ENCODE peak calls at places on chromosomes 3 and 15, in nine cellular contexts. One of them, this sample, is unnamed.

GRCh38 chr3:71710906-71711494 is 14.2 kb downstream of the EIF4E3 start:
- DNase-seq in NK-92 treated with Interleukin-12 subunit alpha and Interleukin-12 subunit beta, amount 100 ng/mL, for 24 hours: no peak
- DNase-seq in astrocyte of the cerebellum: peak
- DNase-seq in stimulated activated CD8-positive, alpha-beta memory T cell treated with anti-CD3 and anti-CD28 coated beads, Interleukin-12 subunit alpha, Interleukin-12 subunit beta, amount 100 ng/mL, for 4 hours: no peak
- DNase-seq in choroid plexus epithelial cell: peak
- DNase-seq in A549: peak
- DNase-seq in T47D: peak
- DNase-seq in lung: no peak
- DNase-seq in AG04450: no peak
- DNase-seq in this sample: no peak

GRCh38 chr3:159771865-159772611 is 216.6 kb upstream of the IL12A start:
- DNase-seq in NK-92 treated with Interleukin-12 subunit alpha and Interleukin-12 subunit beta, amount 100 ng/mL, for 24 hours: no peak
- DNase-seq in astrocyte of the cerebellum: no peak
- DNase-seq in stimulated activated CD8-positive, alpha-beta memory T cell treated with anti-CD3 and anti-CD28 coated beads, Interleukin-12 subunit alpha, Interleukin-12 subunit beta, amount 100 ng/mL, for 4 hours: no peak
- DNase-seq in choroid plexus epithelial cell: no peak
- DNase-seq in A549: no peak
- DNase-seq in T47D: no peak
- DNase-seq in lung: no peak
- DNase-seq in AG04450: no peak
- DNase-seq in this sample: no peak

GRCh38 chr15:99508807-99509311 is 56.9 kb upstream of the MEF2A start:
- DNase-seq in NK-92 treated with Interleukin-12 subunit alpha and Interleukin-12 subunit beta, amount 100 ng/mL, for 24 hours: no peak
- DNase-seq in astrocyte of the cerebellum: no peak
- DNase-seq in stimulated activated CD8-positive, alpha-beta memory T cell treated with anti-CD3 and anti-CD28 coated beads, Interleukin-12 subunit alpha, Interleukin-12 subunit beta, amount 100 ng/mL, for 4 hours: no peak
- DNase-seq in choroid plexus epithelial cell: no peak
- DNase-seq in A549: no peak
- DNase-seq in T47D: no peak
- DNase-seq in lung: no peak
- DNase-seq in AG04450: no peak
- DNase-seq in this sample: no peak

GRCh38 chr3:178381555-178381954 is 154.7 kb upstream of the KCNMB2 start:
- DNase-seq in NK-92 treated with Interleukin-12 subunit alpha and Interleukin-12 subunit beta, amount 100 ng/mL, for 24 hours: no peak
- DNase-seq in astrocyte of the cerebellum: no peak
- DNase-seq in stimulated activated CD8-positive, alpha-beta memory T cell treated with anti-CD3 and anti-CD28 coated beads, Interleukin-12 subunit alpha, Interleukin-12 subunit beta, amount 100 ng/mL, for 4 hours: no peak
- DNase-seq in choroid plexus epithelial cell: peak
- DNase-seq in A549: no peak
- DNase-seq in T47D: no peak
- DNase-seq in lung: no peak
- DNase-seq in AG04450: no peak
- DNase-seq in this sample: no peak

GRCh38 chr3:75171632-75172230 is 492.4 kb upstream of the FRG2C start:
- DNase-seq in NK-92 treated with Interleukin-12 subunit alpha and Interleukin-12 subunit beta, amount 100 ng/mL, for 24 hours: no peak
- DNase-seq in astrocyte of the cerebellum: no peak
- DNase-seq in stimulated activated CD8-positive, alpha-beta memory T cell treated with anti-CD3 and anti-CD28 coated beads, Interleukin-12 subunit alpha, Interleukin-12 subunit beta, amount 100 ng/mL, for 4 hours: no peak
- DNase-seq in choroid plexus epithelial cell: peak
- DNase-seq in A549: no peak
- DNase-seq in T47D: no peak
- DNase-seq in lung: no peak
- DNase-seq in AG04450: no peak
- DNase-seq in this sample: no peak

GRCh38 chr15:82571722-82572222 is 31.5 kb upstream of the RPS17 start:
- DNase-seq in NK-92 treated with Interleukin-12 subunit alpha and Interleukin-12 subunit beta, amount 100 ng/mL, for 24 hours: no peak
- DNase-seq in astrocyte of the cerebellum: peak
- DNase-seq in stimulated activated CD8-positive, alpha-beta memory T cell treated with anti-CD3 and anti-CD28 coated beads, Interleukin-12 subunit alpha, Interleukin-12 subunit beta, amount 100 ng/mL, for 4 hours: no peak
- DNase-seq in choroid plexus epithelial cell: peak
- DNase-seq in A549: no peak
- DNase-seq in T47D: no peak
- DNase-seq in lung: peak
- DNase-seq in AG04450: peak
- DNase-seq in this sample: peak

GRCh38 chr3:184373422-184373821 is 4.6 kb downstream of the THPO start:
- DNase-seq in NK-92 treated with Interleukin-12 subunit alpha and Interleukin-12 subunit beta, amount 100 ng/mL, for 24 hours: no peak
- DNase-seq in astrocyte of the cerebellum: no peak
- DNase-seq in stimulated activated CD8-positive, alpha-beta memory T cell treated with anti-CD3 and anti-CD28 coated beads, Interleukin-12 subunit alpha, Interleukin-12 subunit beta, amount 100 ng/mL, for 4 hours: no peak
- DNase-seq in choroid plexus epithelial cell: peak
- DNase-seq in A549: no peak
- DNase-seq in T47D: no peak
- DNase-seq in lung: no peak
- DNase-seq in AG04450: no peak
- DNase-seq in this sample: no peak

GRCh38 chr15:65020419-65020818 is 9.0 kb downstream of the MTFMT start:
- DNase-seq in NK-92 treated with Interleukin-12 subunit alpha and Interleukin-12 subunit beta, amount 100 ng/mL, for 24 hours: no peak
- DNase-seq in astrocyte of the cerebellum: no peak
- DNase-seq in stimulated activated CD8-positive, alpha-beta memory T cell treated with anti-CD3 and anti-CD28 coated beads, Interleukin-12 subunit alpha, Interleukin-12 subunit beta, amount 100 ng/mL, for 4 hours: no peak
- DNase-seq in choroid plexus epithelial cell: no peak
- DNase-seq in A549: peak
- DNase-seq in T47D: no peak
- DNase-seq in lung: no peak
- DNase-seq in AG04450: no peak
- DNase-seq in this sample: no peak

GRCh38 chr15:95843241-95843851 is 487.2 kb upstream of the NR2F2 start:
- DNase-seq in NK-92 treated with Interleukin-12 subunit alpha and Interleukin-12 subunit beta, amount 100 ng/mL, for 24 hours: no peak
- DNase-seq in astrocyte of the cerebellum: peak
- DNase-seq in stimulated activated CD8-positive, alpha-beta memory T cell treated with anti-CD3 and anti-CD28 coated beads, Interleukin-12 subunit alpha, Interleukin-12 subunit beta, amount 100 ng/mL, for 4 hours: no peak
- DNase-seq in choroid plexus epithelial cell: peak
- DNase-seq in A549: no peak
- DNase-seq in T47D: no peak
- DNase-seq in lung: no peak
- DNase-seq in AG04450: no peak
- DNase-seq in this sample: no peak

GRCh38 chr3:46942079-46942478 is 34.5 kb downstream of the CCDC12 start:
- DNase-seq in NK-92 treated with Interleukin-12 subunit alpha and Interleukin-12 subunit beta, amount 100 ng/mL, for 24 hours: no peak
- DNase-seq in astrocyte of the cerebellum: no peak
- DNase-seq in stimulated activated CD8-positive, alpha-beta memory T cell treated with anti-CD3 and anti-CD28 coated beads, Interleukin-12 subunit alpha, Interleukin-12 subunit beta, amount 100 ng/mL, for 4 hours: no peak
- DNase-seq in choroid plexus epithelial cell: no peak
- DNase-seq in A549: no peak
- DNase-seq in T47D: no peak
- DNase-seq in lung: no peak
- DNase-seq in AG04450: no peak
- DNase-seq in this sample: no peak

GRCh38 chr3:12946134-12946533 is 104.8 kb upstream of the RPL32 start:
- DNase-seq in NK-92 treated with Interleukin-12 subunit alpha and Interleukin-12 subunit beta, amount 100 ng/mL, for 24 hours: no peak
- DNase-seq in astrocyte of the cerebellum: no peak
- DNase-seq in stimulated activated CD8-positive, alpha-beta memory T cell treated with anti-CD3 and anti-CD28 coated beads, Interleukin-12 subunit alpha, Interleukin-12 subunit beta, amount 100 ng/mL, for 4 hours: no peak
- DNase-seq in choroid plexus epithelial cell: no peak
- DNase-seq in A549: no peak
- DNase-seq in T47D: no peak
- DNase-seq in lung: no peak
- DNase-seq in AG04450: no peak
- DNase-seq in this sample: no peak

GRCh38 chr3:129556890-129557736 is 14.1 kb downstream of the H1-8 start:
- DNase-seq in NK-92 treated with Interleukin-12 subunit alpha and Interleukin-12 subunit beta, amount 100 ng/mL, for 24 hours: no peak
- DNase-seq in astrocyte of the cerebellum: peak
- DNase-seq in stimulated activated CD8-positive, alpha-beta memory T cell treated with anti-CD3 and anti-CD28 coated beads, Interleukin-12 subunit alpha, Interleukin-12 subunit beta, amount 100 ng/mL, for 4 hours: no peak
- DNase-seq in choroid plexus epithelial cell: no peak
- DNase-seq in A549: no peak
- DNase-seq in T47D: no peak
- DNase-seq in lung: no peak
- DNase-seq in AG04450: no peak
- DNase-seq in this sample: no peak

GRCh38 chr15:47718474-47719440 is 1.5 kb downstream of the SEMA6D start:
- DNase-seq in NK-92 treated with Interleukin-12 subunit alpha and Interleukin-12 subunit beta, amount 100 ng/mL, for 24 hours: no peak
- DNase-seq in astrocyte of the cerebellum: no peak
- DNase-seq in stimulated activated CD8-positive, alpha-beta memory T cell treated with anti-CD3 and anti-CD28 coated beads, Interleukin-12 subunit alpha, Interleukin-12 subunit beta, amount 100 ng/mL, for 4 hours: no peak
- DNase-seq in choroid plexus epithelial cell: peak
- DNase-seq in A549: no peak
- DNase-seq in T47D: no peak
- DNase-seq in lung: no peak
- DNase-seq in AG04450: no peak
- DNase-seq in this sample: no peak

GRCh38 chr3:121295453-121295852 is 250.3 kb downstream of the POLQ start:
- DNase-seq in NK-92 treated with Interleukin-12 subunit alpha and Interleukin-12 subunit beta, amount 100 ng/mL, for 24 hours: no peak
- DNase-seq in astrocyte of the cerebellum: no peak
- DNase-seq in stimulated activated CD8-positive, alpha-beta memory T cell treated with anti-CD3 and anti-CD28 coated beads, Interleukin-12 subunit alpha, Interleukin-12 subunit beta, amount 100 ng/mL, for 4 hours: no peak
- DNase-seq in choroid plexus epithelial cell: peak
- DNase-seq in A549: no peak
- DNase-seq in T47D: no peak
- DNase-seq in lung: no peak
- DNase-seq in AG04450: no peak
- DNase-seq in this sample: no peak

GRCh38 chr15:100726426-100727190 is 124.2 kb downstream of the ASB7 start:
- DNase-seq in NK-92 treated with Interleukin-12 subunit alpha and Interleukin-12 subunit beta, amount 100 ng/mL, for 24 hours: no peak
- DNase-seq in astrocyte of the cerebellum: no peak
- DNase-seq in stimulated activated CD8-positive, alpha-beta memory T cell treated with anti-CD3 and anti-CD28 coated beads, Interleukin-12 subunit alpha, Interleukin-12 subunit beta, amount 100 ng/mL, for 4 hours: no peak
- DNase-seq in choroid plexus epithelial cell: no peak
- DNase-seq in A549: no peak
- DNase-seq in T47D: no peak
- DNase-seq in lung: peak
- DNase-seq in AG04450: no peak
- DNase-seq in this sample: no peak

GRCh38 chr15:62658498-62658897 is 384.0 kb upstream of the TPM1 start:
- DNase-seq in NK-92 treated with Interleukin-12 subunit alpha and Interleukin-12 subunit beta, amount 100 ng/mL, for 24 hours: no peak
- DNase-seq in astrocyte of the cerebellum: no peak
- DNase-seq in stimulated activated CD8-positive, alpha-beta memory T cell treated with anti-CD3 and anti-CD28 coated beads, Interleukin-12 subunit alpha, Interleukin-12 subunit beta, amount 100 ng/mL, for 4 hours: no peak
- DNase-seq in choroid plexus epithelial cell: peak
- DNase-seq in A549: no peak
- DNase-seq in T47D: no peak
- DNase-seq in lung: no peak
- DNase-seq in AG04450: no peak
- DNase-seq in this sample: no peak

GRCh38 chr3:96236499-96236898 is 577.9 kb upstream of the EPHA6 start:
- DNase-seq in NK-92 treated with Interleukin-12 subunit alpha and Interleukin-12 subunit beta, amount 100 ng/mL, for 24 hours: no peak
- DNase-seq in astrocyte of the cerebellum: no peak
- DNase-seq in stimulated activated CD8-positive, alpha-beta memory T cell treated with anti-CD3 and anti-CD28 coated beads, Interleukin-12 subunit alpha, Interleukin-12 subunit beta, amount 100 ng/mL, for 4 hours: no peak
- DNase-seq in choroid plexus epithelial cell: no peak
- DNase-seq in A549: no peak
- DNase-seq in T47D: no peak
- DNase-seq in lung: no peak
- DNase-seq in AG04450: no peak
- DNase-seq in this sample: peak

GRCh38 chr15:56608140-56608778 is 125.0 kb downstream of the ZNF280D start:
- DNase-seq in NK-92 treated with Interleukin-12 subunit alpha and Interleukin-12 subunit beta, amount 100 ng/mL, for 24 hours: no peak
- DNase-seq in astrocyte of the cerebellum: peak
- DNase-seq in stimulated activated CD8-positive, alpha-beta memory T cell treated with anti-CD3 and anti-CD28 coated beads, Interleukin-12 subunit alpha, Interleukin-12 subunit beta, amount 100 ng/mL, for 4 hours: no peak
- DNase-seq in choroid plexus epithelial cell: peak
- DNase-seq in A549: no peak
- DNase-seq in T47D: no peak
- DNase-seq in lung: no peak
- DNase-seq in AG04450: no peak
- DNase-seq in this sample: no peak

GRCh38 chr3:122947621-122948202 is 79.9 kb downstream of the SEMA5B start:
- DNase-seq in NK-92 treated with Interleukin-12 subunit alpha and Interleukin-12 subunit beta, amount 100 ng/mL, for 24 hours: no peak
- DNase-seq in astrocyte of the cerebellum: no peak
- DNase-seq in stimulated activated CD8-positive, alpha-beta memory T cell treated with anti-CD3 and anti-CD28 coated beads, Interleukin-12 subunit alpha, Interleukin-12 subunit beta, amount 100 ng/mL, for 4 hours: no peak
- DNase-seq in choroid plexus epithelial cell: peak
- DNase-seq in A549: peak
- DNase-seq in T47D: no peak
- DNase-seq in lung: no peak
- DNase-seq in AG04450: no peak
- DNase-seq in this sample: no peak

GRCh38 chr15:38038659-38039442 is 104.4 kb downstream of the TMCO5A start:
- DNase-seq in NK-92 treated with Interleukin-12 subunit alpha and Interleukin-12 subunit beta, amount 100 ng/mL, for 24 hours: no peak
- DNase-seq in astrocyte of the cerebellum: peak
- DNase-seq in stimulated activated CD8-positive, alpha-beta memory T cell treated with anti-CD3 and anti-CD28 coated beads, Interleukin-12 subunit alpha, Interleukin-12 subunit beta, amount 100 ng/mL, for 4 hours: no peak
- DNase-seq in choroid plexus epithelial cell: peak
- DNase-seq in A549: no peak
- DNase-seq in T47D: no peak
- DNase-seq in lung: no peak
- DNase-seq in AG04450: peak
- DNase-seq in this sample: no peak

GRCh38 chr3:16460886-16461285 is 52.6 kb downstream of the RFTN1 start:
- DNase-seq in NK-92 treated with Interleukin-12 subunit alpha and Interleukin-12 subunit beta, amount 100 ng/mL, for 24 hours: no peak
- DNase-seq in astrocyte of the cerebellum: no peak
- DNase-seq in stimulated activated CD8-positive, alpha-beta memory T cell treated with anti-CD3 and anti-CD28 coated beads, Interleukin-12 subunit alpha, Interleukin-12 subunit beta, amount 100 ng/mL, for 4 hours: no peak
- DNase-seq in choroid plexus epithelial cell: no peak
- DNase-seq in A549: no peak
- DNase-seq in T47D: no peak
- DNase-seq in lung: no peak
- DNase-seq in AG04450: no peak
- DNase-seq in this sample: no peak

GRCh38 chr3:182962162-182962561 is 18.2 kb downstream of the DCUN1D1 start:
- DNase-seq in NK-92 treated with Interleukin-12 subunit alpha and Interleukin-12 subunit beta, amount 100 ng/mL, for 24 hours: no peak
- DNase-seq in astrocyte of the cerebellum: no peak
- DNase-seq in stimulated activated CD8-positive, alpha-beta memory T cell treated with anti-CD3 and anti-CD28 coated beads, Interleukin-12 subunit alpha, Interleukin-12 subunit beta, amount 100 ng/mL, for 4 hours: no peak
- DNase-seq in choroid plexus epithelial cell: peak
- DNase-seq in A549: no peak
- DNase-seq in T47D: no peak
- DNase-seq in lung: no peak
- DNase-seq in AG04450: no peak
- DNase-seq in this sample: no peak

GRCh38 chr15:98649621-98649995 is 1.3 kb downstream of the IGF1R start:
- DNase-seq in NK-92 treated with Interleukin-12 subunit alpha and Interleukin-12 subunit beta, amount 100 ng/mL, for 24 hours: no peak
- DNase-seq in astrocyte of the cerebellum: no peak
- DNase-seq in stimulated activated CD8-positive, alpha-beta memory T cell treated with anti-CD3 and anti-CD28 coated beads, Interleukin-12 subunit alpha, Interleukin-12 subunit beta, amount 100 ng/mL, for 4 hours: peak
- DNase-seq in choroid plexus epithelial cell: no peak
- DNase-seq in A549: peak
- DNase-seq in T47D: peak
- DNase-seq in lung: peak
- DNase-seq in AG04450: no peak
- DNase-seq in this sample: no peak

This sample was measured in NCI-H446 treated with DMSO at 0.1 percent for 48 hours.